ENCODE peak calls at places on chromosomes 6 and 20, in eight cellular contexts. E, B, L, G, A, K, T and X are unnamed samples.

GRCh38 chr6:89272611-89273010 is 42.5 kb downstream of the GABRR2 start:
- DNase-seq in E (no peak), B (no peak), L (no peak), G (no peak), A (peak; percentile 73), K (no peak), T (no peak), X (no peak)

GRCh38 chr6:3786131-3786530 is 34.6 kb upstream of the PXDC1 start:
- DNase-seq in E (no peak), B (no peak), L (no peak), G (no peak), A (no peak), K (no peak), T (no peak), X (no peak)

GRCh38 chr20:25282034-25282781 is 34.3 kb downstream of the PYGB start:
- DNase-seq in E (no peak), B (no peak), L (no peak), G (peak; percentile 67), A (peak; percentile 83), K (no peak), T (no peak), X (no peak)

GRCh38 chr20:33945391-33946079 is 48.2 kb upstream of the RALY start:
- DNase-seq in E (no peak), B (peak; percentile 51), L (no peak), G (no peak), A (no peak), K (peak; percentile 93), T (no peak), X (no peak)

GRCh38 chr6:155123520-155123919 is 128.4 kb downstream of the TIAM2 start:
- DNase-seq in E (no peak), B (no peak), L (no peak), G (no peak), A (no peak), K (no peak), T (no peak), X (no peak)

GRCh38 chr6:111517965-111518364 is 34.9 kb upstream of the REV3L start:
- DNase-seq in E (no peak), B (no peak), L (no peak), G (no peak), A (no peak), K (no peak), T (no peak), X (no peak)

GRCh38 chr6:11263185-11263817 is 30.8 kb upstream of the NEDD9 start:
- DNase-seq in E (no peak), B (peak; percentile 46), L (no peak), G (peak; percentile 84), A (peak; percentile 92), K (peak; percentile 84), T (no peak), X (peak; percentile 65)

GRCh38 chr20:38109657-38110524 is 55.2 kb downstream of the TGM2 start:
- DNase-seq in E (no peak), B (peak; percentile 99), L (no peak), G (peak; percentile 91), A (peak; percentile 93), K (peak; percentile 79), T (no peak), X (peak; percentile 50)

GRCh38 chr6:152701081-152701862 is 3.6 kb downstream of the MYCT1 start:
- DNase-seq in E (no peak), B (peak; percentile 9), L (no peak), G (no peak), A (no peak), K (peak; percentile 62), T (no peak), X (no peak)

GRCh38 chr20:63308218-63308911 is 15.4 kb downstream of the COL20A1 start:
- DNase-seq in E (no peak), B (no peak), L (no peak), G (no peak), A (no peak), K (no peak), T (no peak), X (no peak)

GRCh38 chr6:157644043-157644810 is 178.8 kb upstream of the SNX9 start:
- DNase-seq in E (peak; percentile 8), B (no peak), L (no peak), G (peak; percentile 51), A (no peak), K (no peak), T (no peak), X (no peak)

GRCh38 chr6:132456700-132457143 is 55.4 kb upstream of the MOXD1 start:
- DNase-seq in E (no peak), B (no peak), L (no peak), G (peak; percentile 68), A (no peak), K (no peak), T (no peak), X (peak; percentile 18)

GRCh38 chr6:36118550-36119107 is 11.7 kb upstream of the MAPK13 start:
- DNase-seq in E (no peak), B (no peak), L (peak; percentile 55), G (peak; percentile 68), A (no peak), K (no peak), T (peak; percentile 70), X (peak; percentile 55)

GRCh38 chr6:44456070-44456965 is 68.8 kb downstream of the CDC5L start:
- DNase-seq in E (peak; percentile 56), B (no peak), L (peak; percentile 30), G (no peak), A (no peak), K (peak; percentile 50), T (peak; percentile 9), X (peak; percentile 39)

GRCh38 chr20:35715611-35716010 is 16.4 kb downstream of the ROMO1 start:
- DNase-seq in E (no peak), B (no peak), L (no peak), G (no peak), A (no peak), K (no peak), T (no peak), X (no peak)

GRCh38 chr6:135568366-135568765 is 70.8 kb upstream of the AHI1 start:
- DNase-seq in E (no peak), B (peak; percentile 78), L (no peak), G (no peak), A (no peak), K (peak; percentile 95), T (no peak), X (no peak)

GRCh38 chr20:13613917-13614316 is 24.8 kb downstream of the TASP1 start:
- DNase-seq in E (no peak), B (no peak), L (no peak), G (no peak), A (no peak), K (no peak), T (no peak), X (no peak)

GRCh38 chr20:58822175-58822574 is 28.5 kb downstream of the GNAS-AS1 start:
- DNase-seq in E (no peak), B (no peak), L (no peak), G (no peak), A (no peak), K (no peak), T (no peak), X (no peak)

GRCh38 chr6:116266803-116267202 is 12.9 kb downstream of the TSPYL1 start:
- DNase-seq in E (no peak), B (no peak), L (no peak), G (no peak), A (no peak), K (no peak), T (no peak), X (no peak)

GRCh38 chr6:140713495-140713894 is 1339.0 kb upstream of the CITED2 start:
- DNase-seq in E (no peak), B (no peak), L (no peak), G (no peak), A (no peak), K (no peak), T (no peak), X (no peak)

GRCh38 chr6:36688534-36689075 is 9.0 kb upstream of the RAB44 start:
- DNase-seq in E (no peak), B (no peak), L (no peak), G (no peak), A (peak; percentile 61), K (peak; percentile 50), T (no peak), X (no peak)

GRCh38 chr6:40983752-40984151 is 55.3 kb downstream of the UNC5CL start:
- DNase-seq in E (no peak), B (no peak), L (no peak), G (no peak), A (no peak), K (no peak), T (no peak), X (no peak)

GRCh38 chr6:116332096-116332495 is 38.7 kb upstream of the DSE start:
- DNase-seq in E (no peak), B (no peak), L (no peak), G (no peak), A (no peak), K (no peak), T (no peak), X (no peak)

GRCh38 chr20:53949319-53949839 is 121.0 kb downstream of the BCAS1 start:
- DNase-seq in E (peak; percentile 79), B (peak; percentile 75), L (no peak), G (no peak), A (peak; percentile 89), K (peak; percentile 94), T (no peak), X (no peak)

GRCh38 chr6:92231220-92231701 is 1188.1 kb downstream of the EPHA7 start:
- DNase-seq in E (no peak), B (no peak), L (peak; percentile 78), G (no peak), A (no peak), K (no peak), T (peak; percentile 100), X (no peak)

GRCh38 chr6:138219398-138219797 is 1.1 kb upstream of the PBOV1 start:
- DNase-seq in E (no peak), B (no peak), L (no peak), G (no peak), A (no peak), K (no peak), T (no peak), X (no peak)

GRCh38 chr6:744954-745353 is 52.0 kb upstream of the EXOC2 start:
- DNase-seq in E (no peak), B (no peak), L (no peak), G (no peak), A (no peak), K (no peak), T (no peak), X (no peak)

GRCh38 chr6:3500262-3501001 is 43.6 kb upstream of the SLC22A23 start:
- DNase-seq in E (no peak), B (no peak), L (peak; percentile 34), G (no peak), A (no peak), K (peak; percentile 71), T (no peak), X (no peak)

GRCh38 chr6:156698239-156699016 is 78.8 kb upstream of the ARID1B start:
- DNase-seq in E (no peak), B (no peak), L (no peak), G (no peak), A (no peak), K (no peak), T (no peak), X (no peak)

GRCh38 chr6:70479236-70479635 is 65.9 kb downstream of the FAM135A start:
- DNase-seq in E (no peak), B (peak; percentile 22), L (peak; percentile 24), G (no peak), A (no peak), K (peak; percentile 35), T (no peak), X (no peak)

GRCh38 chr6:101534386-101534785 is 140.9 kb downstream of the GRIK2 start:
- DNase-seq in E (no peak), B (no peak), L (no peak), G (no peak), A (no peak), K (peak; percentile 48), T (no peak), X (no peak)

GRCh38 chr6:123808556-123808955 is 4.9 kb downstream of the NKAIN2 start:
- DNase-seq in E (no peak), B (no peak), L (peak; percentile 93), G (no peak), A (no peak), K (no peak), T (peak; percentile 32), X (no peak)

GRCh38 chr6:33123732-33124524 is 48.1 kb downstream of the HLA-DPB1 start:
- DNase-seq in E (peak; percentile 27), B (no peak), L (no peak), G (no peak), A (peak; percentile 21), K (peak; percentile 30), T (no peak), X (no peak)

GRCh38 chr20:62202083-62202395 is 18.0 kb downstream of the HRH3 start:
- DNase-seq in E (no peak), B (no peak), L (no peak), G (no peak), A (no peak), K (peak; percentile 45), T (no peak), X (no peak)